ENCODE peak calls at places on chromosome 22, in nine cellular contexts. O is substantia nigra; M is central memory CD4-positive, alpha-beta T cell; Y is AG20443; P is GM03348; R is brain microvascular endothelial cell; E is RKO; H is heart right ventricle; N is HFF-Myc. A is an unnamed sample.

GRCh38 chr22:30296851-30297250 is 7.5 kb upstream of the CASTOR1 start:
- DNase-seq in H (no peak), O (no peak), Y (no peak), R (no peak), N (no peak), M (no peak), P (no peak), E (no peak), A (no peak)

GRCh38 chr22:47449508-47450270 is 687.2 kb downstream of the TBC1D22A start:
- DNase-seq in Y (no peak), P (no peak), R (no peak), O (no peak), N (no peak), H (no peak), M (no peak), E (no peak), A (no peak)

GRCh38 chr22:29580200-29580810 is 608 bp downstream of the NIPSNAP1 start:
- DNase-seq in M (peak), R (no peak), E (no peak), H (no peak), O (no peak), P (no peak), N (no peak), Y (no peak), A (no peak)

GRCh38 chr22:19065929-19066328 is 56.3 kb downstream of the DGCR2 start:
- DNase-seq in R (no peak), P (no peak), Y (no peak), H (no peak), E (no peak), O (no peak), N (no peak), M (no peak), A (no peak)

GRCh38 chr22:36439481-36440271 is 41.8 kb downstream of the TXN2 start:
- DNase-seq in P (peak), E (peak), M (no peak), Y (peak), O (no peak), R (peak), H (peak), N (peak), A (peak)

GRCh38 chr22:36012332-36012731 is 16.3 kb downstream of the RBFOX2 start:
- DNase-seq in R (no peak), M (no peak), E (no peak), N (no peak), P (no peak), O (no peak), H (no peak), Y (no peak), A (no peak)

GRCh38 chr22:24772493-24773220 is 1.9 kb downstream of the PIWIL3 start:
- DNase-seq in H (no peak), N (peak), O (no peak), M (no peak), Y (peak), E (peak), P (peak), R (peak), A (peak)

GRCh38 chr22:18060646-18061620 is 16.9 kb upstream of the PEX26 start:
- DNase-seq in N (no peak), Y (peak), O (no peak), H (no peak), P (peak), R (peak), E (peak), M (no peak), A (peak)

GRCh38 chr22:37045958-37046357 is 5.6 kb upstream of the KCTD17 start:
- DNase-seq in Y (peak), P (peak), M (no peak), H (no peak), N (no peak), R (peak), E (no peak), O (no peak), A (no peak)

GRCh38 chr22:48178536-48178935 is 1416.1 kb downstream of the TBC1D22A start:
- DNase-seq in N (no peak), P (no peak), H (no peak), M (no peak), O (no peak), E (no peak), Y (no peak), R (no peak), A (no peak)

GRCh38 chr22:37176464-37177061 is 11.5 kb downstream of the C1QTNF6 start:
- DNase-seq in M (no peak), H (peak), N (no peak), Y (peak), E (no peak), O (no peak), P (peak), R (peak), A (no peak)

GRCh38 chr22:31122532-31123291 is at the start of gene INPP5J:
- DNase-seq in M (no peak), R (peak), N (no peak), Y (peak), E (peak), O (peak), P (peak), H (peak), A (peak)

GRCh38 chr22:45993841-45994240 is 16.9 kb upstream of the WNT7B start:
- DNase-seq in N (no peak), R (no peak), P (no peak), H (no peak), Y (no peak), E (no peak), M (no peak), O (no peak), A (no peak)

GRCh38 chr22:44574581-44575343 is 76.7 kb upstream of the RTL6 start:
- DNase-seq in M (no peak), H (no peak), P (no peak), R (no peak), E (no peak), Y (no peak), O (no peak), N (no peak), A (no peak)

A was measured in RWPE1.